ENCODE peak calls at places on chromosomes 3 and 15, in five cellular contexts. L is fibroblast of pulmonary artery, Z is GM23338, I is IMR-90, S is endothelial cell of umbilical vein. H is an unnamed sample.

GRCh38 chr15:40266828-40267304 is 16.0 kb downstream of the ANKRD63 start:
- DNase-seq in L (peak), S (peak), Z (no peak), I (peak), H (no peak)

GRCh38 chr3:96753124-96753523 is 61.3 kb upstream of the EPHA6 start:
- DNase-seq in S (no peak), I (no peak), L (no peak), Z (no peak), H (peak)

GRCh38 chr15:86183765-86184491 is 104.3 kb downstream of the AGBL1 start:
- DNase-seq in I (no peak), S (no peak), L (no peak), Z (no peak), H (no peak)

GRCh38 chr3:158794936-158795518 is 6.8 kb upstream of the MFSD1 start:
- DNase-seq in L (peak), Z (peak), I (peak), S (peak), H (no peak)

GRCh38 chr15:52445553-52445952 is 83.1 kb downstream of the MYO5A start:
- DNase-seq in Z (no peak), S (no peak), L (no peak), I (no peak), H (no peak)

GRCh38 chr3:11954312-11954934 is 49.8 kb upstream of the SYN2 start:
- DNase-seq in L (peak), I (no peak), Z (no peak), S (no peak), H (no peak)

GRCh38 chr15:35068861-35069260 is 16.2 kb downstream of the NANOGP8 start:
- DNase-seq in Z (no peak), L (no peak), S (no peak), I (no peak), H (no peak)

GRCh38 chr3:123371859-123372767 is 76.8 kb downstream of the ADCY5 start:
- DNase-seq in S (no peak), L (no peak), I (no peak), Z (no peak), H (peak)

GRCh38 chr3:114364806-114365205 is 71.0 kb downstream of the TIGIT start:
- DNase-seq in I (no peak), S (no peak), Z (no peak), L (no peak), H (no peak)

GRCh38 chr3:193772389-193772788 is 179.4 kb downstream of the OPA1 start:
- DNase-seq in L (no peak), Z (no peak), S (no peak), I (no peak), H (peak)

GRCh38 chr3:190492129-190492528 is 21.8 kb upstream of the IL1RAP start:
- DNase-seq in L (no peak), Z (no peak), S (no peak), I (no peak), H (no peak)

GRCh38 chr3:42696356-42697301 is 6.0 kb downstream of the HHATL start:
- DNase-seq in I (no peak), Z (no peak), L (no peak), S (no peak), H (no peak)

DNA sequence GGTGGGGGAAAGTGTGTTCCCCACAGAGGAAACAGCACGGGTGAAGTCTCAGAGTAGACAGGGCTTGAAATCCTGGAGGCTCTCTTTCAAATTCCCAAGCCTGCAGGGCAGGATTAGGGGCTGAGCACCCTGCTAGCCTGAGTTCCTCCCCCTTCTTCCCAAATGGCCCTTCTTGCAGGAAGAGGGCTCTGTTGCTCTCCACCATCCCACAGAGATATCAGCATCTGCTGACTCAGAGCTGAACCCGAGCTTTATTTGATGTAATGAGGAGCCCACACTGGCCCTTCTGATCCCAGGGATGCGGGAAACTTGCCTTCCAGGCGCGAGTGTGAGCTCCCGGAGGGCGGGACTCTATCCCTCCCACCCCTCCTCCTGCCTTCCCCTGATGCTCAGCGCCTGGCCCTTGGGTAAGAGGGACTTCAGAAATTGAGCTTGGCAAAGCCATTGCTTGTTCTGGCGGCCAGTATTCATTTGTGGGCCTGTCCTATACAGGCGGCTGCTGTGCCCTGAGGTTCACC is 1.4 kb upstream of the STRA6 start:
- DNase-seq in L (peak), S (no peak), I (peak), Z (peak), H (peak)
- TF ChIP-seq CTCF in L (no peak), S (no peak), I (peak), Z (no peak), H (no peak)

GRCh38 chr15:89359471-89360293 is 25.1 kb upstream of the POLG start:
- DNase-seq in L (no peak), S (no peak), Z (peak), I (no peak), H (no peak)

GRCh38 chr15:89356634-89357298 is 22.1 kb upstream of the POLG start:
- DNase-seq in Z (peak), L (no peak), I (no peak), S (no peak), H (no peak)

GRCh38 chr15:89360294-89360971 is 25.8 kb upstream of the POLG start:
- DNase-seq in L (no peak), S (no peak), Z (peak), I (no peak), H (peak)

GRCh38 chr15:89358755-89359439 is 24.3 kb upstream of the POLG start:
- DNase-seq in L (peak), I (peak), Z (peak), S (peak), H (peak)

GRCh38 chr15:89358435-89358754 is 23.8 kb upstream of the POLG start:
- DNase-seq in L (no peak), S (no peak), Z (peak), I (no peak), H (no peak)
- H3K4me3 ChIP-seq in L (no peak), S (no peak), Z (peak), I (no peak), H (peak)

GRCh38 chr3:156535162-156535627 is 19.7 kb downstream of the SSR3 start:
- DNase-seq in L (peak), S (peak), I (peak), Z (peak), H (peak)
- TF ChIP-seq CTCF in L (peak), S (peak), I (peak), Z (no peak), H (peak)

GRCh38 chr3:195124378-195124985 is 146.5 kb downstream of the XXYLT1 start:
- DNase-seq in Z (no peak), L (no peak), S (peak), I (no peak), H (no peak)

GRCh38 chr3:195128255-195129071 is 142.5 kb downstream of the XXYLT1 start:
- DNase-seq in Z (no peak), L (peak), S (peak), I (peak), H (no peak)

GRCh38 chr3:195123196-195123805 is 147.7 kb downstream of the XXYLT1 start:
- DNase-seq in S (no peak), I (peak), Z (peak), L (no peak), H (peak)

GRCh38 chr3:195125646-195126045 is 145.3 kb downstream of the XXYLT1 start:
- DNase-seq in S (no peak), I (no peak), Z (no peak), L (no peak), H (no peak)

DNA sequence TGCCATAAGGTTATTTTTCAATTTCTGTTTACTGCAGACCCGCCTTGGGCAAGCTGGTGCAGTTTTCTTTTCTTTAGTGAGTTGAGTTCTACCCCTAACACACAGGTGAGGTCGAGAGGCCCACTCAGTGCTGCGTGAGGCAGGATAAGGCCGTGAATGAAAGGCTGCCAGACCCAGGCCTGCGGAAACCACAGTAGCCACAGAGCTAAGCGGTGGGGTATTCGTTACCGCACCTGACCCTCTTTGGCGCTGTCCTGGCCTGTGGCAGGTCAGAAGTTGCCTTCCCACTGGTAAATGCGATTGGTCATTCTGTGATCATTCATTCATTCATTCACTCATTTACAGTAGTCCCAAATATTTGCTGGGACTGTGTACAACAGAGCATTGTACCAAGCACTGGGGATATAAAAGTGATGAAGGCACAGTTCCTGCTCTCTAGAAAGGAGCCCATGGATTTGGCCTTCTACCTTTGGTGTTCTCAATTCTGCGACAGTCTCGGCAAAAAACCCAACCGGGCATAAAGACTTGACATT is 144.8 kb downstream of the XXYLT1 start:
- DNase-seq in Z (no peak), L (no peak), S (no peak), I (no peak), H (no peak)
- H3K4me3 ChIP-seq in Z (no peak), L (no peak), S (no peak), I (no peak), H (no peak)

DNA sequence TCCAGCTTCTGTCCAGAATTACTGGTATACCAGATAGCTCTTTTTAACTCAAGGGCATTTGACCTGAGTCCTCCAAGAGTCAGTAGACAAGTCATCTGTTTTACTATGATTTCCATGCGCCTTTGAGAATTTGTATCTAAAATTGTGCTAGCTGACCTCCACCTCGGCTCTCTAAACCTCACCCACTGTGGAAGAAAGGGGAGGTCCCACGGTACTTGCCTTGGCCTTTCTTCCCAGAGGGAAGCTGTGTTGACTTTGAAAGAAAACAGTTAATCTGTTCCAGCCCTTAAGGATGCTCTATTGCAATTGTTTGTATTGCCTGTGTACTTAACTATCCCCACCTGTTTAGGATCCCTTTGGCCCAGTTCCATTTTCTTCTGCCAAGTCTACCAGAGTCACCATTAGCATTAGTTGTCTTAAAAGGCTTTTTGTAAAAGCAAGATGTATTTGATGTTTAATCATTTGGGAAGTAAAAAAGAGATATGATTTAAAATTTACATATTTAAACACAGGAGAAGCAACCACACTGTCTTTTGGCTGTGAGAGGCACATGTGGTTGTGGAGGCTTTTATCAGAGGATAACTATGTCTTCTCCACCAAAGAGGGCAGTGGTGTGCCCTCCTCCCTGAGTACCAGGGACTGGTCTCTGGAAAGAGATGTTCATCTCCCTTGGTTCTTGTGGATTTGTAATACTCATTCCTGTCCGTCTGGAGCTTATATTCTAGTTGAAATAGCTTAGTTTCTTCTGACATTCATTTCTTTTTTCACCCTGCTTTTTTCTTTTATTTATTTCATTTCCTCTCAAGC is 88.8 kb downstream of the CRTC3 start:
- DNase-seq in S (no peak), Z (no peak), I (peak), L (no peak), H (no peak)
- TF ChIP-seq CTCF in S (no peak), Z (no peak), I (no peak), L (no peak), H (peak)

GRCh38 chr15:73991260-73991659 is 835 bp downstream of the STOML1 start:
- DNase-seq in I (no peak), L (peak), Z (peak), S (peak), H (no peak)
- H3K4me3 ChIP-seq in I (peak), L (peak), Z (peak), S (peak), H (peak)

H was measured in endodermal cell.